ENCODE peak calls at places on chromosomes 3 and 15, in eight cellular contexts. Y, D, V, Q, T, A, J and R are unnamed samples. For H3K9me3, the result is how much of the 10 kb centered on the place peaks cover.

GRCh38 chr3:35505181-35505580 is 134.1 kb upstream of the ARPP21 start:
- DNase-seq in Q (no peak), D (no peak), A (peak), Y (no peak), V (no peak), J (no peak), T (no peak), R (no peak)

GRCh38 chr3:23494967-23495366 is 291.8 kb downstream of the UBE2E2 start:
- DNase-seq in Q (no peak), T (no peak), J (no peak), V (no peak), Y (no peak), A (no peak), D (no peak), R (no peak)

GRCh38 chr15:98896802-98897732 is 110.5 kb downstream of the PGPEP1L start:
- DNase-seq in V (no peak), T (no peak), A (no peak), Y (peak), J (no peak), D (peak), Q (peak), R (no peak)

GRCh38 chr15:92494791-92495190 is 101.1 kb downstream of the ST8SIA2 start:
- DNase-seq in T (no peak), D (no peak), Q (no peak), J (no peak), V (no peak), Y (no peak), A (no peak), R (no peak)

GRCh38 chr3:122975163-122975923 is 52.2 kb downstream of the SEMA5B start:
- DNase-seq in D (peak), A (no peak), V (no peak), J (no peak), T (no peak), Y (no peak), Q (peak), R (no peak)

GRCh38 chr3:132006605-132007204 is 28.1 kb downstream of the CPNE4 start:
- DNase-seq in V (no peak), A (peak), D (peak), J (peak), T (no peak), Y (peak), Q (peak), R (no peak)

GRCh38 chr15:69303337-69304175 is 4.8 kb downstream of the PAQR5 start:
- DNase-seq in Q (no peak), Y (peak), A (no peak), V (no peak), T (no peak), J (no peak), D (peak), R (no peak)

GRCh38 chr3:108159865-108160264 is 62.4 kb downstream of the IFT57 start:
- DNase-seq in A (no peak), T (no peak), Q (peak), Y (no peak), V (no peak), D (peak), J (no peak), R (no peak)

GRCh38 chr3:134328147-134328591 is 46.1 kb downstream of the AMOTL2 start:
- DNase-seq in J (no peak), T (no peak), V (no peak), D (peak), Y (no peak), A (no peak), Q (peak), R (no peak)

GRCh38 chr3:196143708-196144382 is 62.0 kb upstream of the TFRC start:
- DNase-seq in Y (no peak), J (no peak), D (no peak), T (no peak), V (no peak), Q (no peak), A (no peak), R (no peak)

GRCh38 chr3:38627956-38628355 is 21.5 kb downstream of the SCN5A start:
- DNase-seq in V (no peak), Y (peak), T (no peak), Q (no peak), D (peak), A (no peak), J (no peak), R (no peak)

GRCh38 chr3:188219147-188219546 is 65.2 kb downstream of the LPP start:
- DNase-seq in D (no peak), T (no peak), A (no peak), J (no peak), V (no peak), Q (no peak), Y (no peak), R (no peak)

GRCh38 chr15:22960126-22960525 is 20.0 kb downstream of the CYFIP1 start:
- DNase-seq in D (no peak), T (no peak), V (no peak), A (no peak), Q (no peak), J (no peak), Y (no peak), R (no peak)

GRCh38 chr3:33940149-33940548 is 141.7 kb downstream of the PDCD6IP start:
- DNase-seq in T (no peak), Y (no peak), J (no peak), A (no peak), Q (peak), V (no peak), D (peak), R (no peak)

GRCh38 chr15:43329222-43329959 is 982 bp downstream of the LCMT2 start:
- DNase-seq in V (peak), D (no peak), Y (no peak), J (no peak), Q (no peak), A (peak), T (no peak), R (peak)

GRCh38 chr3:169404491-169404890 is 259.0 kb downstream of the MECOM start:
- DNase-seq in V (no peak), J (no peak), D (no peak), Q (no peak), T (no peak), Y (no peak), A (no peak), R (no peak)

GRCh38 chr3:127787071-127787490 is 35.2 kb downstream of the MGLL start:
- DNase-seq in J (no peak), T (peak), A (no peak), Y (no peak), Q (no peak), D (no peak), V (no peak), R (no peak)

GRCh38 chr15:87873501-87873900 is 383.0 kb downstream of the NTRK3 start:
- DNase-seq in D (no peak), Q (no peak), T (no peak), A (no peak), Y (no peak), J (no peak), V (no peak), R (no peak)

GRCh38 chr3:195558602-195559001 is 15.5 kb upstream of the PPP1R2 start:
- DNase-seq in T (peak), D (peak), Y (no peak), V (peak), J (no peak), A (no peak), Q (peak), R (no peak)

GRCh38 chr3:156455839-156456238 is 99.1 kb downstream of the SSR3 start:
- DNase-seq in Q (no peak), Y (no peak), A (no peak), T (no peak), V (no peak), J (no peak), D (peak), R (no peak)

GRCh38 chr3:194851941-194852340 is 166.3 kb downstream of the FAM43A start:
- DNase-seq in J (no peak), A (no peak), Y (no peak), Q (no peak), V (no peak), T (no peak), D (no peak), R (no peak)

GRCh38 chr3:192869131-192870027 is 48.3 kb downstream of the MB21D2 start:
- DNase-seq in Q (no peak), V (no peak), T (peak), Y (no peak), J (no peak), A (no peak), D (peak), R (no peak)

GRCh38 chr15:64146520-64146884 is 5.0 kb upstream of the SNX22 start:
- DNase-seq in V (no peak), J (no peak), Q (no peak), A (no peak), Y (no peak), T (no peak), D (no peak), R (no peak)

GRCh38 chr3:124610130-124610529 is 120.1 kb upstream of the UMPS start:
- DNase-seq in V (no peak), A (no peak), T (no peak), D (no peak), Y (no peak), Q (no peak), J (no peak), R (no peak)

GRCh38 chr3:67864587-67865183 is 210.3 kb upstream of the SUCLG2 start:
- DNase-seq in A (no peak), Q (no peak), T (no peak), V (no peak), D (no peak), J (no peak), Y (no peak), R (no peak)

GRCh38 chr3:128390867-128391266 is 75.8 kb downstream of the DNAJB8 start:
- DNase-seq in Q (no peak), D (no peak), J (no peak), A (no peak), T (no peak), Y (no peak), V (no peak), R (no peak)

GRCh38 chr3:128083980-128084674 is 31.9 kb downstream of the SEC61A1 start:
- DNase-seq in Q (no peak), T (no peak), J (no peak), V (no peak), D (no peak), Y (no peak), A (no peak), R (no peak)

GRCh38 chr3:127228866-127229265 is 35.9 kb downstream of the PRR23E start:
- DNase-seq in Y (no peak), D (no peak), V (no peak), Q (no peak), A (no peak), T (no peak), J (no peak), R (no peak)

GRCh38 chr3:127676921-127677351 is 4.2 kb downstream of the ABTB1 start:
- DNase-seq in V (no peak), Y (no peak), A (peak), Q (no peak), T (no peak), J (no peak), D (no peak), R (no peak)

GRCh38 chr15:49045691-49046112 is 544 bp downstream of the SECISBP2L start:
- DNase-seq in T (no peak), A (no peak), D (peak), J (no peak), V (no peak), Y (peak), Q (peak), R (no peak)

GRCh38 chr3:122461834-122462233 is 46.0 kb upstream of the WDR5B start:
- DNase-seq in D (no peak), J (no peak), A (no peak), Y (no peak), T (no peak), Q (no peak), V (no peak), R (no peak)

GRCh38 chr3:100893590-100893989 is 99.6 kb downstream of the ABI3BP start:
- DNase-seq in A (no peak), D (peak), T (no peak), J (peak), Y (no peak), V (no peak), Q (peak), R (no peak)

GRCh38 chr3:131848111-131848510 is 186.7 kb downstream of the CPNE4 start:
- DNase-seq in Q (no peak), V (no peak), T (no peak), Y (no peak), A (no peak), D (no peak), J (no peak), R (no peak)

GRCh38 chr3:133380481-133381225 is 19.2 kb upstream of the BFSP2 start:
- DNase-seq in Q (no peak), V (no peak), Y (no peak), J (no peak), T (no peak), A (no peak), D (no peak), R (no peak)

GRCh38 chr3:16538505-16538904 is 25.0 kb upstream of the RFTN1 start:
- DNase-seq in J (no peak), T (no peak), D (no peak), Y (no peak), Q (no peak), A (no peak), V (no peak), R (no peak)

GRCh38 chr3:49805884-49806701 is 3.0 kb downstream of the INKA1 start:
- DNase-seq in Q (no peak), V (peak), T (no peak), D (no peak), J (peak), A (no peak), Y (no peak), R (no peak)

GRCh38 chr3:49803464-49804140 is 541 bp downstream of the INKA1 start:
- DNase-seq in Q (peak), A (no peak), J (peak), V (peak), Y (no peak), T (peak), D (no peak), R (peak)

GRCh38 chr3:49802719-49803463 is at the start of gene INKA1:
- DNase-seq in A (peak), D (peak), J (peak), Q (peak), Y (peak), V (peak), T (peak), R (peak)

GRCh38 chr3:49805367-49805782 is 2.3 kb downstream of the INKA1 start:
- DNase-seq in V (no peak), Y (no peak), A (peak), Q (no peak), D (peak), J (peak), T (peak), R (no peak)

GRCh38 chr3:49804141-49805041 is 1.3 kb downstream of the INKA1 start:
- DNase-seq in Q (peak), V (no peak), J (peak), D (no peak), Y (no peak), T (no peak), A (no peak), R (no peak)
- H3K27ac ChIP-seq in Q (peak), V (no peak), J (peak), D (no peak), Y (no peak), T (peak), A (peak), R (peak)

DNA sequence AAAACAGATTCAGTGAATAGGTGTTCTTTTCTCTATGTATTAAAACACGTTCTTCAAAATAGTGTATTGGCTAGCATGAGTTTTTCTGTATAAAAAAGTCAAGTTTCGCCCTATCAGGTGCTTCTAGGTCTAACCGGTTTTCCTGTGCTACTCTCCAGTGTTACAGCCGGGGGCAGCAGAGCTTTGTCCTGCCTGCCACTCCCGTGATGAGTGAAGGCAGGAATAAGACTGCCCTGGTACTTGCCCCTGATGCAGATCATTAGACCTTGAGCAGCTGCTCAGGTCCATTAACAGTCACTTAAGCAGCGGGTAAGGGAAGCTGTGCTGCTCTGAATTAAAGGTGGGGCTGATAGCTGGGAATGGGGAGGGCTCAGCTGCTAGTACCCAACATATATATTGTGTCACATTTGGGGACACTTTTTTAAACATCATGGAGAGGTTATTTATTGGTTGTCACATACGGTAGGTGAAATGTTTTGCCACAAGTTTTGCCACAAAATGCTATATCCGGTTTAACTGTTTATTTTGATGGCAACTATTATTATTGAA is 1.3 kb upstream of the UNC13C start:
- DNase-seq in D (peak), V (no peak), Y (no peak), T (peak), Q (no peak), A (no peak), J (no peak), R (no peak)
- TF ChIP-seq CTCF in D (peak), V (no peak), Y (peak), T (peak), Q (peak), A (no peak), J (no peak), R (no peak)

DNA sequence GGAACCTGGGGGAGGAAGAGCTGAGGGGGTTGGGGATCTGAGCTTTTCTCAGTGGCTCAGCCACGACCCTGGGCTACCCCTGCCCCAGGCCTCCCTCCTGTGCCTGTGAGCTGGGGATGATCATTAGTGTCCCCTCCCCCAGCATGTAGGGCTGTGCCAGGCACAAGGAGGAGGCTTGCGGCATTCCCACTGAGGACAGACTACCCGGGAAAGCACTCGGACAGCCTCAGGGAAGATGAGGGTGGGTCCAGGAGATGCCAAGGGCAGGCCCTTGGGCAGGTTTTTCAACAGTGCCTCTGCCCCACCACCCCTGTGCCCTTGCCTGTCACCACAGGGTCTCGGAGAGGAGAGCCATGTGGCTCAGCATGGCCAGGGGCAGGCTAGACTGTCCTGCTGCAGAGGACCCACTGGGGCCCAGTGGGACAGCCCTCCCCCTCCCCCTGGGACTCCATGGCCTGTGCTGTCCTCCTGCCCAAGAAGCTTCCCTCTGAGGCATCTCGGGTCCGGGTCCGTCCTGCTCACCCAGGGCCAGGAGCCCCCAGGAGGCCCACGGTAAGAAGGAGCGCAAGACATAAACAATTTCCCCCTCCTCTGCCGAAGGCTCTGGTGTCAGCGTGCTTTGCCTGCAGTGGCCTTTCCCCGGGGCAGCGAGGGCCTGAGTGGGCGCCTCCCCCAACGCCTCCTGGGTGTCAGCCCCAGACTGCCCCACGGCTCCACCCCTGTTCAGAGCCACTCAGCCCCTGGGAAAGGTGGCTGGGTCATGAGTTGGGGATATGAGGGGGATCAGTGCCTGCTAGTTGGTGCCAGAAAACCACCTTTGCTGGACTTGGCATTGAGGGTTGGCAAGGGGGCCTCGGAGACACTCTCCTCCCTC is 192.5 kb downstream of the GOLGA6L6 start:
- DNase-seq in V (peak), D (no peak), Y (no peak), T (no peak), A (peak), J (peak), Q (no peak), R (peak)
- H3K9me3 ChIP-seq in V (under half), D (under half), Y (half or more), T (under half), A (half or more), J (under half), Q (under half), R (under half)

GRCh38 chr3:52769786-52770445 is 824 bp downstream of the NEK4 start:
- DNase-seq in V (no peak), T (no peak), A (no peak), Y (no peak), Q (peak), D (no peak), J (no peak), R (no peak)
- H3K27ac ChIP-seq in V (peak), T (no peak), A (peak), Y (peak), Q (peak), D (no peak), J (peak), R (peak)

DNA sequence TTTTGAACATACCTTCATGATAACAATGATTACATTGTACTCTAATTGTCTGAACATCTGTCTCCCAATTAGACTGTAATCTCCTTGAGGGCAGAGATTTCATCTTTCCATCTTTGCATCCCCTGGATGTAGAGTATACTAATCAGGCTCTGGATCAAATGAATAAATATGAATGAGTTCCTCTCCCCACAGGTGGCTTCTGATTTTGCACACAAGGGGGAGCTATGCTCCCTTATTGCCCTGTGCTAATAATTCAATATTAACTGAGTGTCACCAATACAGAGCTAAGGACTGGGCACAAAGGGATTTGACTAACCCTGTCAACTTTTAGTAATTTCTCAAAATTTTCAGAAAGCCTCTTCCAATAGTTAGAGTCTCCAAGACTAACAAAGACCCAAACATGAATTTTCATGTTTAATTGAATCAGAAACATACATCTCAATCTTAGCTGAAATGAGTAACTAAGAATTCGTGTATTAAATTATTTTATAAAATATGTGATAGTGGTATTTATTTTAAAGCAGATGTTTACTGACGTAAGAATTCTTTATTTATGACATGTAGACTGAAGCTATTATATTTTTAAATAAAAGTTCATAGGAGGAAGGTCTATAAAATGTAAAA is 3.0 kb downstream of the DUOXA1 start:
- DNase-seq in J (peak), V (peak), D (peak), T (no peak), A (peak), Y (no peak), Q (peak), R (peak)
- TF ChIP-seq CTCF in J (peak), V (peak), D (peak), T (peak), A (peak), Y (peak), Q (peak), R (peak)

GRCh38 chr3:11407644-11408043 is 135.4 kb downstream of the ATG7 start:
- DNase-seq in A (no peak), T (no peak), Y (no peak), D (no peak), Q (no peak), V (no peak), J (no peak), R (no peak)
- H3K9me3 ChIP-seq in A (under half), T (under half), Y (under half), D (under half), Q (under half), V (under half), J (under half), R (under half)